ENCODE peak calls at places on chromosomes 3 and 15, in ten cellular contexts. I is lower lobe of right lung; P is DND-41; W is right lobe of liver; A is pancreas; E is ovary; F is heart left ventricle; X is CD8-positive, alpha-beta memory T cell; N is endothelial cell of umbilical vein; O is cardiac muscle cell. Y is an unnamed sample. For H3K36me3 and H3K9me3, the result is how much of the 10 kb centered on the place peaks cover.

GRCh38 chr15:25186411-25186810 is 231.6 kb downstream of the SNRPN start:
- DNase-seq in N (no peak), O (no peak), I (peak), E (no peak), F (peak), X (no peak), P (no peak), W (peak), A (no peak), Y (no peak)

GRCh38 chr15:77852241-77853007 is 219.7 kb upstream of the LINGO1 start:
- DNase-seq in E (no peak), I (peak), X (no peak), P (no peak), O (no peak), A (no peak), F (no peak), N (no peak), W (no peak), Y (no peak)

GRCh38 chr3:123292321-123293310 is 90.9 kb downstream of the SEC22A start:
- DNase-seq in F (no peak), A (no peak), I (no peak), N (no peak), E (no peak), P (no peak), W (no peak), O (no peak), X (no peak), Y (no peak)

GRCh38 chr3:112653881-112654300 is 12.9 kb upstream of the CCDC80 start:
- DNase-seq in W (no peak), X (no peak), N (no peak), E (peak), F (peak), A (no peak), P (no peak), I (peak), O (peak), Y (no peak)

GRCh38 chr15:99925661-99926461 is 192.6 kb upstream of the LYSMD4 start:
- DNase-seq in X (peak), E (peak), O (peak), N (peak), I (peak), W (peak), A (peak), P (no peak), F (peak), Y (peak)

GRCh38 chr3:12147263-12147780 is 11.4 kb downstream of the TIMP4 start:
- DNase-seq in P (no peak), W (no peak), A (no peak), I (no peak), F (no peak), O (no peak), E (no peak), N (no peak), X (no peak), Y (no peak)

GRCh38 chr15:38050529-38050928 is 116.1 kb downstream of the TMCO5A start:
- DNase-seq in A (no peak), F (no peak), O (peak), X (no peak), N (peak), W (no peak), I (no peak), E (no peak), P (no peak), Y (no peak)

GRCh38 chr3:43497905-43498365 is 123.9 kb downstream of the ANO10 start:
- DNase-seq in A (no peak), X (no peak), O (peak), N (peak), W (no peak), I (no peak), P (no peak), F (no peak), E (no peak), Y (no peak)

GRCh38 chr3:180990494-180990893 is 958 bp upstream of the DNAJC19 start:
- DNase-seq in X (no peak), P (no peak), F (no peak), O (no peak), E (no peak), N (no peak), W (no peak), I (no peak), A (no peak), Y (no peak)

GRCh38 chr3:158659454-158660237 is 12.8 kb downstream of the LXN start:
- DNase-seq in E (peak), X (no peak), F (no peak), O (peak), N (peak), I (no peak), A (peak), P (peak), W (no peak), Y (peak)

GRCh38 chr15:20344601-20345400 is 196.8 kb downstream of the GOLGA6L6 start:
- DNase-seq in W (no peak), I (no peak), F (no peak), P (no peak), X (no peak), N (no peak), A (peak), O (no peak), E (no peak), Y (no peak)

GRCh38 chr3:49779378-49780079 is 6.8 kb downstream of the IP6K1 start:
- DNase-seq in P (no peak), X (no peak), A (no peak), I (no peak), O (no peak), N (no peak), W (no peak), E (no peak), F (no peak), Y (no peak)

GRCh38 chr15:40452296-40453090 is 11.7 kb downstream of the BAHD1 start:
- DNase-seq in P (no peak), I (no peak), N (no peak), F (no peak), X (no peak), A (no peak), E (no peak), O (no peak), W (no peak), Y (no peak)

GRCh38 chr3:158105124-158105709 is 1.0 kb downstream of the SHOX2 start:
- DNase-seq in F (peak), N (no peak), W (peak), O (no peak), E (no peak), A (no peak), I (no peak), P (no peak), X (no peak), Y (no peak)

GRCh38 chr3:81444817-81445460 is 316.5 kb downstream of the GBE1 start:
- DNase-seq in X (no peak), O (no peak), A (no peak), N (no peak), P (no peak), I (no peak), F (no peak), E (no peak), W (no peak), Y (no peak)

GRCh38 chr3:158101330-158102218 is 4.6 kb downstream of the SHOX2 start:
- DNase-seq in F (no peak), X (no peak), P (no peak), A (no peak), W (no peak), I (no peak), O (no peak), N (no peak), E (no peak), Y (no peak)

GRCh38 chr15:90221251-90221900 is 12.4 kb downstream of the CIB1 start:
- DNase-seq in E (peak), P (peak), I (peak), N (peak), X (no peak), W (peak), A (peak), F (peak), O (peak), Y (no peak)

GRCh38 chr3:111598139-111598538 is 3.0 kb upstream of the ZBED2 start:
- DNase-seq in P (no peak), I (no peak), A (no peak), W (no peak), E (no peak), O (no peak), F (no peak), N (no peak), X (no peak), Y (no peak)

GRCh38 chr15:31459011-31459748 is 132.5 kb downstream of the KLF13 start:
- DNase-seq in O (no peak), P (no peak), N (no peak), W (no peak), X (no peak), F (no peak), E (no peak), A (no peak), I (no peak), Y (no peak)

GRCh38 chr15:37397266-37398022 is 297.1 kb upstream of the MEIS2 start:
- DNase-seq in E (no peak), I (no peak), O (no peak), P (no peak), F (no peak), A (no peak), N (no peak), W (no peak), X (no peak), Y (no peak)

GRCh38 chr3:60182697-60183096 is 1068.6 kb downstream of the FHIT start:
- DNase-seq in F (no peak), X (no peak), O (no peak), E (no peak), A (no peak), W (no peak), N (no peak), P (no peak), I (no peak), Y (no peak)

GRCh38 chr3:130926504-130926903 is 32.6 kb downstream of the ATP2C1 start:
- DNase-seq in I (no peak), W (no peak), O (no peak), X (no peak), F (no peak), P (no peak), N (no peak), A (no peak), E (no peak), Y (no peak)

GRCh38 chr15:22839046-22839705 is 710 bp downstream of the NIPA2 start:
- DNase-seq in A (no peak), E (no peak), I (no peak), P (no peak), X (no peak), O (peak), F (no peak), N (peak), W (no peak), Y (peak)

GRCh38 chr15:81304226-81304625 is 19.7 kb downstream of the STARD5 start:
- DNase-seq in I (no peak), E (no peak), W (no peak), N (no peak), A (no peak), X (no peak), F (peak), O (peak), P (no peak), Y (no peak)

GRCh38 chr15:89054873-89055272 is 33.4 kb upstream of the ABHD2 start:
- DNase-seq in A (no peak), E (no peak), W (no peak), I (no peak), F (no peak), O (no peak), N (no peak), P (no peak), X (no peak), Y (no peak)

GRCh38 chr3:27114684-27115083 is 254.5 kb downstream of the NEK10 start:
- DNase-seq in W (no peak), A (no peak), E (no peak), N (no peak), F (no peak), I (no peak), P (no peak), X (no peak), O (no peak), Y (no peak)

GRCh38 chr3:197297020-197297419 is 1.4 kb downstream of the DLG1 start:
- DNase-seq in N (peak), X (no peak), W (no peak), P (no peak), E (no peak), F (no peak), O (no peak), I (no peak), A (no peak), Y (peak)

GRCh38 chr15:62469874-62470688 is 305.0 kb upstream of the C2CD4B start:
- DNase-seq in N (no peak), I (no peak), E (no peak), F (peak), P (no peak), W (no peak), O (peak), A (peak), X (no peak), Y (no peak)

DNA sequence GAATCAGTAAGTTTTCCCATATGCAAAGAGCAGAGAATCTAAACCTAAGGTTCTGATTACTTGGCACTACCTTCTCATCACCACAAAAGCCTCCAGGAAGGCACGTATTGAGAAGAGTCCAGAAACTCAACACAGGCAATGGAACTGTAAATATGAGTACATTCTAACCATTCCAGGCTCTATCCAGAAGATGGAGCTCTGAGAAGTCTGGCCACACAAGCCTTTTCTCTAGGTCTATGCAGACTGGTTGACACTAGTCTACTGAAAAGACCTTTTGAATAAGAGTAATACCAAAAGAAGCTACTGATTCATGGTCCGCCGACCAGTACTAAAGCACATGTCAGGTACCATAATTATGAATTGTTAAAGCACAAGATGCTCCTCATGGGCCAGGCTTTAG is 12.2 kb upstream of the NCKIPSD start:
- DNase-seq in I (no peak), W (no peak), N (no peak), F (no peak), X (no peak), E (no peak), P (no peak), O (peak), A (no peak), Y (no peak)
- H3K36me3 ChIP-seq in I (half or more), W (under half), N (under half), F (half or more), X (under half), E (under half), P (half or more), O (under half), A (under half), Y (under half)

GRCh38 chr15:34158355-34158754 is 51.5 kb downstream of the KATNBL1 start:
- DNase-seq in N (no peak), P (no peak), X (no peak), O (no peak), W (no peak), F (no peak), I (no peak), A (no peak), E (no peak), Y (no peak)
- H3K9me3 ChIP-seq in N (under half), P (half or more), X (under half), O (under half), W (under half), F (under half), I (under half), A (under half), E (under half), Y (under half)

DNA sequence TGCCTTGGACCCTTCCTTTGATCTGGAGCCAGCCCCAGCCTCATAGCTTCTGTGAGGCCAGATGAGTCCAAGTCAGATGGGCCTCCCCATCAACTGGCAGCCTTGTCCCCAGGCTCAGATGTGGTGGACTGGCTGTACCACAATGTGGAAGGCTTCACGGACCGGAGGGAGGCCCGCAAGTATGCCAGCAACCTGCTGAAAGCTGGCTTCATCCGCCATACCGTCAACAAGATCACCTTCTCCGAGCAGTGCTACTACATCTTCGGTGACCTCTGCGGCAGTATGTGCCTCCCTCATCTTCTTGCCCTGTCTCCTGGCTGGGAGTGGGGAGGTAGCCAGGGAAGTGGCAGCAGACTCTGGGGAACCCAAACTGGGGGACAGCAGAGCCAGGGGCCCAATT is 6.9 kb upstream of the AP2M1 start:
- DNase-seq in E (no peak), N (no peak), P (no peak), X (no peak), O (no peak), I (no peak), W (no peak), F (no peak), A (no peak), Y (no peak)
- H3K36me3 ChIP-seq in E (under half), N (half or more), P (half or more), X (under half), O (half or more), I (half or more), W (under half), F (half or more), A (half or more), Y (under half)

DNA sequence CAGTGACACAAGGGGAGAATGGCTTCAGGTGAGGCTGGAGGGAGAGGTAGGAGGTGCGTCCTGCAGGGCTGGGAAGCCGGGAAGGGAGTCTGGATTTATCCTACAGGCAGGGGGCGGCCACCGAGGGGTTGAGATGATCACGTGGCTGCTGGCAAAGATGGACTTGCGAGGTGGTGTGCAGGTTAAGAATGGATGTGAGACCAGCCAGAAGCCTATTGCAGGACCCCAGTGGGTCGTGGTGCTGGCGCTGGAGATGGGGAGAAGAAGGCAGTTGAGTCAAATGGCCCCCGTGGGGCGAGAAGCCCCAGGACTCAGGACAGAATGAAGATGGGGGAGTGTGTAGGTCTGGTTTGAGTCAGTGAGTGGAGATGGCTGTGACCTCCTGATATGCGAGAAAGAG is 183.1 kb downstream of the FAM43A start:
- DNase-seq in P (no peak), W (no peak), A (no peak), E (no peak), N (no peak), O (no peak), X (no peak), F (no peak), I (no peak), Y (no peak)
- H3K9me3 ChIP-seq in P (under half), W (under half), A (under half), E (under half), N (under half), O (under half), X (under half), F (under half), I (under half), Y (under half)

GRCh38 chr3:128054363-128054762 is 2.1 kb downstream of the SEC61A1 start:
- DNase-seq in N (peak), E (no peak), W (no peak), I (no peak), F (no peak), A (no peak), O (peak), P (no peak), X (no peak), Y (no peak)

GRCh38 chr3:128051459-128051836 is 789 bp upstream of the SEC61A1 start:
- DNase-seq in O (peak), F (no peak), P (no peak), X (no peak), A (no peak), E (no peak), W (no peak), N (no peak), I (no peak), Y (no peak)

GRCh38 chr3:128051837-128052766 is at the start of gene SEC61A1:
- DNase-seq in E (peak), X (peak), O (peak), W (peak), A (peak), F (peak), N (peak), I (peak), P (peak), Y (peak)

GRCh38 chr3:128052831-128053419 is 688 bp downstream of the SEC61A1 start:
- DNase-seq in N (peak), F (no peak), X (no peak), E (no peak), P (no peak), I (no peak), W (no peak), A (no peak), O (no peak), Y (no peak)

GRCh38 chr3:128053614-128054013 is 1.4 kb downstream of the SEC61A1 start:
- DNase-seq in P (no peak), F (no peak), A (no peak), O (no peak), N (peak), E (no peak), X (no peak), I (no peak), W (no peak), Y (no peak)
- H3K36me3 ChIP-seq in P (half or more), F (under half), A (under half), O (under half), N (under half), E (under half), X (under half), I (under half), W (under half), Y (under half)

GRCh38 chr3:185727873-185728272 is 97.0 kb downstream of the IGF2BP2 start:
- DNase-seq in P (no peak), X (no peak), A (no peak), E (no peak), N (no peak), O (no peak), I (no peak), W (no peak), F (no peak), Y (no peak)
- H3K9me3 ChIP-seq in P (under half), X (under half), A (under half), E (under half), N (under half), O (under half), I (under half), W (under half), F (under half), Y (under half)